ENCODE peak calls at places on chromosomes 5 and 9, in four cellular contexts. One of them, this sample, is unnamed.
A peak's percentile ranks its signal among the peaks of the same experiment; 100 is the strongest.

GRCh38 chr9:75588808-75589207 is 301.7 kb upstream of the PCSK5 start:
- DNase-seq in HT1080: no peak
- DNase-seq in brain microvascular endothelial cell: no peak
- DNase-seq in activated CD4-positive, alpha-beta T cell treated with anti-CD3 and anti-CD28 coated beads for 48 hours: no peak
- DNase-seq in this sample: no peak

GRCh38 chr5:53423724-53424123 is 56.7 kb upstream of the FST start:
- DNase-seq in activated CD4-positive, alpha-beta T cell treated with anti-CD3 and anti-CD28 coated beads for 48 hours: no peak
- DNase-seq in HT1080: peak; percentile 42
- DNase-seq in brain microvascular endothelial cell: no peak
- DNase-seq in this sample: peak; percentile 55

GRCh38 chr9:136372561-136373299 is 739 bp downstream of the CARD9 start:
- DNase-seq in brain microvascular endothelial cell: peak; percentile 45
- DNase-seq in activated CD4-positive, alpha-beta T cell treated with anti-CD3 and anti-CD28 coated beads for 48 hours: peak; percentile 35
- DNase-seq in HT1080: no peak
- DNase-seq in this sample: peak; percentile 87

GRCh38 chr9:89498845-89499480 is 1.1 kb upstream of the SEMA4D start:
- DNase-seq in HT1080: no peak
- DNase-seq in activated CD4-positive, alpha-beta T cell treated with anti-CD3 and anti-CD28 coated beads for 48 hours: no peak
- DNase-seq in brain microvascular endothelial cell: no peak
- DNase-seq in this sample: no peak

GRCh38 chr9:83334320-83334719 is 203.9 kb downstream of the FRMD3 start:
- DNase-seq in HT1080: peak; percentile 63
- DNase-seq in activated CD4-positive, alpha-beta T cell treated with anti-CD3 and anti-CD28 coated beads for 48 hours: peak; percentile 86
- DNase-seq in brain microvascular endothelial cell: peak; percentile 65
- DNase-seq in this sample: peak; percentile 65

GRCh38 chr9:116336133-116336862 is 182.7 kb downstream of the PAPPA start:
- DNase-seq in HT1080: no peak
- DNase-seq in activated CD4-positive, alpha-beta T cell treated with anti-CD3 and anti-CD28 coated beads for 48 hours: no peak
- DNase-seq in brain microvascular endothelial cell: no peak
- DNase-seq in this sample: no peak

GRCh38 chr5:2747372-2748179 is 3.9 kb downstream of the IRX2 start:
- DNase-seq in activated CD4-positive, alpha-beta T cell treated with anti-CD3 and anti-CD28 coated beads for 48 hours: no peak
- DNase-seq in brain microvascular endothelial cell: no peak
- DNase-seq in HT1080: no peak
- DNase-seq in this sample: peak; percentile 62

GRCh38 chr9:91857831-91858669 is 92.0 kb downstream of the ROR2 start:
- DNase-seq in HT1080: no peak
- DNase-seq in brain microvascular endothelial cell: no peak
- DNase-seq in activated CD4-positive, alpha-beta T cell treated with anti-CD3 and anti-CD28 coated beads for 48 hours: no peak
- DNase-seq in this sample: no peak

GRCh38 chr5:5179597-5179996 is 39.5 kb downstream of the ADAMTS16 start:
- DNase-seq in HT1080: no peak
- DNase-seq in brain microvascular endothelial cell: no peak
- DNase-seq in activated CD4-positive, alpha-beta T cell treated with anti-CD3 and anti-CD28 coated beads for 48 hours: no peak
- DNase-seq in this sample: no peak

GRCh38 chr9:38641142-38641541 is 20.7 kb upstream of the ANKRD18A start:
- DNase-seq in brain microvascular endothelial cell: no peak
- DNase-seq in HT1080: no peak
- DNase-seq in activated CD4-positive, alpha-beta T cell treated with anti-CD3 and anti-CD28 coated beads for 48 hours: no peak
- DNase-seq in this sample: no peak

GRCh38 chr5:31755299-31756053 is 116.5 kb downstream of the PDZD2 start:
- DNase-seq in activated CD4-positive, alpha-beta T cell treated with anti-CD3 and anti-CD28 coated beads for 48 hours: no peak
- DNase-seq in HT1080: no peak
- DNase-seq in brain microvascular endothelial cell: no peak
- DNase-seq in this sample: no peak

GRCh38 chr5:149775785-149776184 is 45.7 kb downstream of the PPARGC1B start:
- DNase-seq in activated CD4-positive, alpha-beta T cell treated with anti-CD3 and anti-CD28 coated beads for 48 hours: peak; percentile 30
- DNase-seq in brain microvascular endothelial cell: no peak
- DNase-seq in HT1080: no peak
- DNase-seq in this sample: no peak

GRCh38 chr9:134545213-134546211 is 96.1 kb upstream of the COL5A1 start:
- DNase-seq in brain microvascular endothelial cell: peak; percentile 38
- DNase-seq in activated CD4-positive, alpha-beta T cell treated with anti-CD3 and anti-CD28 coated beads for 48 hours: no peak
- DNase-seq in HT1080: no peak
- DNase-seq in this sample: peak; percentile 77

GRCh38 chr9:95575796-95576195 is 59.0 kb upstream of the PTCH1 start:
- DNase-seq in brain microvascular endothelial cell: no peak
- DNase-seq in HT1080: no peak
- DNase-seq in activated CD4-positive, alpha-beta T cell treated with anti-CD3 and anti-CD28 coated beads for 48 hours: no peak
- DNase-seq in this sample: no peak

GRCh38 chr9:12426198-12426864 is 266.9 kb upstream of the TYRP1 start:
- DNase-seq in brain microvascular endothelial cell: no peak
- DNase-seq in HT1080: peak; percentile 45
- DNase-seq in activated CD4-positive, alpha-beta T cell treated with anti-CD3 and anti-CD28 coated beads for 48 hours: no peak
- DNase-seq in this sample: peak; percentile 5

GRCh38 chr9:133727876-133728441 is 10.2 kb downstream of the SARDH start:
- DNase-seq in brain microvascular endothelial cell: no peak
- DNase-seq in HT1080: no peak
- DNase-seq in activated CD4-positive, alpha-beta T cell treated with anti-CD3 and anti-CD28 coated beads for 48 hours: peak; percentile 1
- DNase-seq in this sample: no peak

GRCh38 chr9:111939322-111939721 is 42.7 kb downstream of the UGCG start:
- DNase-seq in brain microvascular endothelial cell: no peak
- DNase-seq in activated CD4-positive, alpha-beta T cell treated with anti-CD3 and anti-CD28 coated beads for 48 hours: no peak
- DNase-seq in HT1080: no peak
- DNase-seq in this sample: no peak

GRCh38 chr9:27182421-27182820 is 73.4 kb downstream of the TEK start:
- DNase-seq in HT1080: no peak
- DNase-seq in activated CD4-positive, alpha-beta T cell treated with anti-CD3 and anti-CD28 coated beads for 48 hours: no peak
- DNase-seq in brain microvascular endothelial cell: no peak
- DNase-seq in this sample: no peak

GRCh38 chr9:111429175-111429574 is 55.0 kb downstream of the ECPAS start:
- DNase-seq in brain microvascular endothelial cell: no peak
- DNase-seq in HT1080: no peak
- DNase-seq in activated CD4-positive, alpha-beta T cell treated with anti-CD3 and anti-CD28 coated beads for 48 hours: no peak
- DNase-seq in this sample: no peak

GRCh38 chr5:10289353-10289752 is 18.3 kb downstream of the CMBL start:
- DNase-seq in HT1080: no peak
- DNase-seq in activated CD4-positive, alpha-beta T cell treated with anti-CD3 and anti-CD28 coated beads for 48 hours: no peak
- DNase-seq in brain microvascular endothelial cell: no peak
- DNase-seq in this sample: no peak

GRCh38 chr5:91288117-91288516 is 95.0 kb downstream of the ARRDC3 start:
- DNase-seq in brain microvascular endothelial cell: peak; percentile 54
- DNase-seq in HT1080: peak; percentile 33
- DNase-seq in activated CD4-positive, alpha-beta T cell treated with anti-CD3 and anti-CD28 coated beads for 48 hours: no peak
- DNase-seq in this sample: peak; percentile 87

GRCh38 chr5:114427204-114427603 is 65.3 kb downstream of the KCNN2 start:
- DNase-seq in HT1080: no peak
- DNase-seq in activated CD4-positive, alpha-beta T cell treated with anti-CD3 and anti-CD28 coated beads for 48 hours: no peak
- DNase-seq in brain microvascular endothelial cell: no peak
- DNase-seq in this sample: no peak